ENCODE peak calls at places on chromosomes 6 and 20, in four cellular contexts. J, Y, X and B are unnamed samples.

GRCh38 chr6:17505062-17505476 is 95.0 kb upstream of the FAM8A1 start:
- DNase-seq in J (peak; percentile 14), Y (peak; percentile 5), X (peak; percentile 34), B (no peak)

GRCh38 chr20:2338702-2339101 is 42.0 kb upstream of the TGM6 start:
- DNase-seq in J (no peak), Y (no peak), X (no peak), B (no peak)

GRCh38 chr6:36028088-36028886 is 679 bp downstream of the MAPK14 start:
- DNase-seq in J (peak; percentile 60), Y (no peak), X (peak; percentile 12), B (peak; percentile 86)

GRCh38 chr20:48656661-48657211 is 171.1 kb downstream of the PREX1 start:
- DNase-seq in J (no peak), Y (peak; percentile 81), X (no peak), B (peak; percentile 19)

GRCh38 chr6:64280569-64280968 is 645.0 kb downstream of the PHF3 start:
- DNase-seq in J (peak; percentile 40), Y (no peak), X (peak; percentile 65), B (peak; percentile 14)

GRCh38 chr6:159727717-159728440 is 573 bp downstream of the WTAP start:
- DNase-seq in J (peak; percentile 77), Y (peak; percentile 27), X (no peak), B (peak; percentile 87)

GRCh38 chr6:132730560-132730959 is 16.7 kb upstream of the VNN1 start:
- DNase-seq in J (no peak), Y (no peak), X (peak; percentile 94), B (no peak)

GRCh38 chr20:10609726-10610125 is 64.1 kb downstream of the JAG1 start:
- DNase-seq in J (no peak), Y (no peak), X (peak; percentile 35), B (no peak)

GRCh38 chr20:58891686-58892125 is 39.2 kb downstream of the GNAS start:
- DNase-seq in J (peak; percentile 70), Y (peak; percentile 37), X (no peak), B (peak; percentile 75)

GRCh38 chr20:2800590-2801458 is at the start of gene CPXM1:
- DNase-seq in J (peak; percentile 95), Y (no peak), X (no peak), B (no peak)

GRCh38 chr20:64269604-64270411 is 14.3 kb downstream of the PCMTD2 start:
- DNase-seq in J (no peak), Y (no peak), X (no peak), B (no peak)

GRCh38 chr6:41036601-41037000 is 2.4 kb downstream of the UNC5CL start:
- DNase-seq in J (no peak), Y (no peak), X (no peak), B (no peak)

GRCh38 chr6:116011520-116011919 is 49.2 kb downstream of the FRK start:
- DNase-seq in J (no peak), Y (no peak), X (no peak), B (no peak)

GRCh38 chr6:3292431-3293197 is 33.9 kb downstream of the PSMG4 start:
- DNase-seq in J (no peak), Y (no peak), X (no peak), B (no peak)

GRCh38 chr6:25627001-25627400 is 25.0 kb upstream of the SCGN start:
- DNase-seq in J (no peak), Y (no peak), X (no peak), B (no peak)

GRCh38 chr6:29834564-29835436 is 7.2 kb downstream of the HLA-G start:
- DNase-seq in J (peak; percentile 32), Y (no peak), X (no peak), B (peak; percentile 61)

GRCh38 chr20:32488066-32488838 is 96.9 kb downstream of the NOL4L start:
- DNase-seq in J (no peak), Y (no peak), X (no peak), B (no peak)

GRCh38 chr6:149728499-149729234 is 10.8 kb upstream of the LATS1 start:
- DNase-seq in J (no peak), Y (no peak), X (no peak), B (peak; percentile 92)

DNA sequence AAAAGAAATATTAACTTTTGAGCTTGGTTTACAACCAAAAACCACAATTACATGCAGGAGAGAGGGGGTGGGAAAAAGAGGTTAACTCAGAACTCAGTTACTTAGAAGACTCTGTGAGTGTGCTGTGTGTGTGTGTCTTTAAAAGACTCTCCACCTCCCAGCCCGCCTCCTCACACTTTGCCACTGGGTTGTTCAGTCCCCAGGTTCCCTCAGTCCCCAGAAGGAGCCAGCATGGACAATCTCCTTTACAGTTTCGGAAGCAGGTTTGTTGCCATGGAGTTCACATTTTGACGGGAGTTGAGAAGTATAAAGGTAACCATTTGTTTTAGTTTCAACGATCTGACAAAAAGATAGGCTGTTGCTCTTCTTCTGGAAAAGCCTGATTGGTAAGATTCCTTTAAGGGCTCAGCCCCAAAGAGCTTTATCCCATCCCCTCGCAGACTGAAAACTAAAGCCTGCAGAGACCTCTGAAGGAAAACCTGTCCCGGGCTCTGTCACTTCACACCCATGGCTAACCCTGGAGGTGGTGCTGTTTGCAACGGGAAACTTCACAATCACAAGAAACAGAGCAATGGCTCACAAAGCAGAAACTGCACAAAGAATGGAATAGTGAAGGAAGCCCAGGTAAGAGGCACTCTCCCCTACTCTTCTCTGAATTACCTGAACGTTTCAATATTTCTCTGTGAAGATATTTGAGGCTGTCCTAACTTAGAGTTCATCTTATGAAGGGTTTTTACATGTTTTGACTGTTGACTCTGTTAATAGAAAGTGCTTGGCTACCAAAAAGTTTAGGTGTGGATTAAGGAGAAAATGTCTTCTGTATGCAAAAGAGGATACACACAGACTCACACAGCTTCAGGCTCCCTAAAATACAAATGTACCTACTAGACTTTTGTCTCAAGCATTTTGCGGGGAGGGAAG is at the start of gene SPTLC3:
- DNase-seq in J (peak; percentile 14), Y (no peak), X (peak; percentile 36), B (no peak)
- TF ChIP-seq POLR2A in J (no peak), Y (no peak), X (no peak), B (no peak)

GRCh38 chr6:158647501-158647900 is 2.4 kb upstream of the SYTL3 start:
- DNase-seq in J (no peak), Y (no peak), X (peak; percentile 41), B (no peak)

GRCh38 chr6:158648682-158649131 is 1.1 kb upstream of the SYTL3 start:
- DNase-seq in J (no peak), Y (no peak), X (peak; percentile 96), B (no peak)

GRCh38 chr6:158646023-158646888 is 1.7 kb upstream of the DYNLT1 start:
- DNase-seq in J (no peak), Y (no peak), X (no peak), B (no peak)

GRCh38 chr6:158645064-158646022 is 800 bp upstream of the DYNLT1 start:
- DNase-seq in J (no peak), Y (no peak), X (no peak), B (no peak)

DNA sequence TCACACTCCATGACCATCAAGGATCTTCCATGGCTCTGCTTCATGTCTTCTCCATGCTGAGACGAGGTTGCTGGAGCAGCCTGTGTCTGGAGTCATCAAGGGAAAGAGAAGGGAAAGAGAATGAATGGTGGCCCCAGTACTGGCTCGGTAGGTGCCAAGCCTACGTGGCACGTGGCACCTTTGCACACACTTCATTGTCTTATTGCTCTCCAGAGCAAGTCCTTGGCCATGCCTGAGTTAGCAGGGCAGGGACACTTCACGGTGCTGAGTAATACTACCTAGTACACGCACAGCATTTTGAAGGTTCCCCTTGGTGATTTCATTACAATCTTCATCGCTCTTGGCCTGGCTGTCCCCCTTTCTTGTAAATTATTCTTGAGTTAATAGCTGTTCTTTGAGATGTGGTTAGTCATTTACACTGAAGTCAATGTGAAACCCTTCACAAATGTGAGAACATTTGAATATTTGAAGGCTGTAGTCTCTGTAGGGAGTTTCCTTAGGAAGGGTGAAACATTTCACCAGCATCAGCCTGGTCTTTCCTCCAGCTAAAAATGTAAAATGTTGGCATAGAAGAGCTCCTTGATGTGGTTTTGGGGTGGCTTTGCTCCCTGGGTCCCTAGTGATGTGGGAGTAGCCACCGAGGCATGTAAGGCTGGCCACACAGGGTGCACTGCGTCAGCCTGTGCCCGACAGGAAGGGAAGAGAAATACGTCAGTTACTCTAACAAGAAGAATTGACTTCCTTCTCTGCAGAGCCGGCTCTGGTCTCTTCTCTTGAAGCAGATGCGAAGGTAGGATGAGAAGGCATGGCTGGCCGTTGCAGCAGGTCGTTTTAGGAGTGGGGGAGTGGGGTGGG is at the start of gene SYTL3:
- DNase-seq in J (peak; percentile 90), Y (no peak), X (peak; percentile 82), B (no peak)
- TF ChIP-seq POLR2A in J (peak; percentile 14), Y (no peak), X (peak; percentile 65), B (no peak)

GRCh38 chr6:105402090-105402980 is 547 bp downstream of the PREP start:
- DNase-seq in J (peak; percentile 67), Y (peak; percentile 36), X (peak; percentile 36), B (peak; percentile 70)
- TF ChIP-seq POLR2A in J (no peak), Y (no peak), X (no peak), B (no peak)

GRCh38 chr6:160767647-160768019 is 65.6 kb downstream of the PLG start:
- DNase-seq in J (no peak), Y (no peak), X (no peak), B (no peak)

GRCh38 chr6:160767019-160767646 is 65.1 kb downstream of the PLG start:
- DNase-seq in J (no peak), Y (peak; percentile 62), X (no peak), B (peak; percentile 28)

GRCh38 chr6:160764847-160765246 is 62.8 kb downstream of the PLG start:
- DNase-seq in J (no peak), Y (no peak), X (no peak), B (no peak)

GRCh38 chr6:160766657-160767018 is 64.6 kb downstream of the PLG start:
- DNase-seq in J (no peak), Y (no peak), X (no peak), B (no peak)

DNA sequence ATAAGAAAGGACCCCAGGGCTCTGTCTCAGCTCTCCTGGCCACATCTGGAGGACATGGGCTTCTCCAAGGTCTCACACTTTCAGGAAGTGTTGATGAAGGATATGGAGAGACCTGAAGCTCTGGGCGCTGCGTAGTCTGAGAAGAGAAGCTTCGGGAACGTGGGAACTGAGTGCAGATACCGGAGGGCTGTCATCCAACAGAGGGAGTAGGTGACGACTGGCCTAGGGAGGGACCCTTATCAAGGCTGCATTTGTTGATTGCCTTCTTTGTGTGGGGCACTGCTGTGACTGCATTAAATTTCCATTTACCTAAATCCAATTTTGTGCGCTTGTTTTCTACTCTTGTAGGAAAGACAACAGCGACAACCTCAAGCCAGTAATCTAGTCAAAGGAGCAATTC is 63.4 kb downstream of the PLG start:
- DNase-seq in J (no peak), Y (no peak), X (no peak), B (no peak)
- TF ChIP-seq POLR2A in J (no peak), Y (no peak), X (no peak), B (no peak)

GRCh38 chr20:56391596-56392281 is at the start of gene AURKA:
- DNase-seq in J (no peak), Y (no peak), X (no peak), B (peak; percentile 79)
- TF ChIP-seq POLR2A in J (peak; percentile 46), Y (no peak), X (peak; percentile 96), B (no peak)

GRCh38 chr6:33426590-33427563 is 7.0 kb downstream of the SYNGAP1 start:
- DNase-seq in J (peak; percentile 26), Y (peak; percentile 19), X (no peak), B (peak; percentile 46)

GRCh38 chr6:33427585-33428218 is 7.8 kb downstream of the SYNGAP1 start:
- DNase-seq in J (peak; percentile 47), Y (peak; percentile 51), X (no peak), B (peak; percentile 84)

GRCh38 chr6:33423777-33424176 is 3.9 kb downstream of the SYNGAP1 start:
- DNase-seq in J (no peak), Y (no peak), X (no peak), B (no peak)

GRCh38 chr6:33424855-33425667 is 5.2 kb downstream of the SYNGAP1 start:
- DNase-seq in J (no peak), Y (no peak), X (no peak), B (peak; percentile 68)

GRCh38 chr6:33425668-33426577 is 6.1 kb downstream of the SYNGAP1 start:
- DNase-seq in J (peak; percentile 93), Y (peak; percentile 83), X (peak; percentile 75), B (peak; percentile 93)
- TF ChIP-seq POLR2A in J (no peak), Y (peak; percentile 33), X (peak; percentile 47), B (peak; percentile 47)